ENCODE peak calls at places on chromosomes 2 and 18, in seven cellular contexts. B is kidney, M is fibroblast of the aortic adventitia, H is heart left ventricle, X is cardiac fibroblast, A is A549, W is dorsolateral prefrontal cortex. J is an unnamed sample.

GRCh38 chr2:36731941-36732700 is 35.6 kb downstream of the VIT start:
- DNase-seq in B (no peak), M (peak), H (no peak), X (no peak), A (no peak), W (no peak), J (no peak)

GRCh38 chr2:233470007-233470687 is 96.4 kb downstream of the USP40 start:
- DNase-seq in B (peak), M (peak), H (peak), X (peak), A (no peak), W (peak), J (no peak)

GRCh38 chr2:13745324-13745723 is 887.2 kb upstream of the LRATD1 start:
- DNase-seq in B (no peak), M (no peak), H (no peak), X (peak), A (no peak), W (no peak), J (no peak)

GRCh38 chr18:79454034-79454735 is 58.5 kb downstream of the NFATC1 start:
- DNase-seq in B (no peak), M (peak), H (peak), X (peak), A (no peak), W (no peak), J (no peak)

GRCh38 chr2:43405829-43406228 is 179.4 kb upstream of the ZFP36L2 start:
- DNase-seq in B (peak), M (no peak), H (no peak), X (no peak), A (no peak), W (no peak), J (no peak)

GRCh38 chr2:235614900-235615712 is 121.3 kb downstream of the AGAP1 start:
- DNase-seq in B (no peak), M (peak), H (peak), X (peak), A (no peak), W (peak), J (no peak)

GRCh38 chr2:144553379-144553778 is 33.5 kb upstream of the ZEB2 start:
- DNase-seq in B (no peak), M (peak), H (no peak), X (peak), A (no peak), W (no peak), J (no peak)

GRCh38 chr2:214079032-214079431 is 331.8 kb upstream of the VWC2L start:
- DNase-seq in B (no peak), M (no peak), H (no peak), X (no peak), A (no peak), W (no peak), J (no peak)

GRCh38 chr18:79930020-79930642 is 21.3 kb downstream of the SLC66A2 start:
- DNase-seq in B (no peak), M (peak), H (no peak), X (no peak), A (no peak), W (no peak), J (no peak)

GRCh38 chr18:36186461-36187137 is 698 bp upstream of the MOCOS start:
- DNase-seq in B (peak), M (peak), H (peak), X (peak), A (no peak), W (no peak), J (no peak)

GRCh38 chr2:218398437-218399390 is 954 bp upstream of the CTDSP1 start:
- DNase-seq in B (peak), M (peak), H (peak), X (peak), A (peak), W (no peak), J (no peak)

GRCh38 chr2:146544701-146545100 is 1300.1 kb upstream of the ACVR2A start:
- DNase-seq in B (no peak), M (no peak), H (no peak), X (no peak), A (no peak), W (no peak), J (no peak)

GRCh38 chr2:207258191-207258991 is 92.6 kb upstream of the KLF7 start:
- DNase-seq in B (peak), M (peak), H (peak), X (peak), A (peak), W (no peak), J (peak)

GRCh38 chr2:111184725-111185495 is 64.2 kb downstream of the BCL2L11 start:
- DNase-seq in B (no peak), M (peak), H (no peak), X (no peak), A (no peak), W (no peak), J (no peak)

GRCh38 chr2:3124921-3125760 is 252.5 kb downstream of the EIPR1 start:
- DNase-seq in B (peak), M (no peak), H (no peak), X (no peak), A (no peak), W (no peak), J (no peak)

GRCh38 chr2:3630631-3631030 is 27.4 kb upstream of the ALLC start:
- DNase-seq in B (peak), M (no peak), H (peak), X (no peak), A (no peak), W (no peak), J (no peak)

GRCh38 chr2:105802587-105802986 is 57.9 kb downstream of the NCK2 start:
- DNase-seq in B (no peak), M (no peak), H (no peak), X (peak), A (no peak), W (no peak), J (no peak)
- TF ChIP-seq CTCF in B (no peak), M (no peak), H (no peak), X (no peak), A (no peak), W (no peak), J (no peak)

DNA sequence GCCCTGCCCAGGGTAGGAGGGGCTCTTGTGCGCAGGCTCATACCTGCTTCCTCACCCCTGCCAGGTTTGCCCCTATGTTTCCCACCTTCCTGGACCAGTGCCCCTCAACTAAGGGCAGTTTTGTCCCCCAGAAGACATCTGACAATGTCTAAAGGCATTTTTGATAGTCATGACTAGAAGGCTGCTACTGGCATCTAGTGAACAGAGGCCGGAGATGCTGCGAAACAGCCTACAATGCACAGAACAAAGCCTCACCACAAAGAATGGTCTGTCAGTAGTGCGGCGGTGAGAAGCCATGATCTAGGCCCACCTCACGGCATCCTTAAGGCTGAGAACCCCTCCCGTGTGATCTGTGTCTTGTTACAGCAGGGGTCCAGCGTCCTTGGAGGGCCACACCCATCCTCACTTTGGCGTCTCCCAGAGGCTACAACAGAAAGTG is 96.0 kb downstream of the TMEM17 start:
- DNase-seq in B (no peak), M (peak), H (no peak), X (no peak), A (no peak), W (no peak), J (no peak)
- TF ChIP-seq CTCF in B (no peak), M (peak), H (peak), X (no peak), A (peak), W (peak), J (peak)

GRCh38 chr18:26181343-26181826 is 44.9 kb upstream of the TAF4B start:
- DNase-seq in B (no peak), M (no peak), H (no peak), X (no peak), A (no peak), W (no peak), J (no peak)

GRCh38 chr18:26190506-26190905 is 35.7 kb upstream of the TAF4B start:
- DNase-seq in B (no peak), M (no peak), H (no peak), X (no peak), A (no peak), W (no peak), J (no peak)

DNA sequence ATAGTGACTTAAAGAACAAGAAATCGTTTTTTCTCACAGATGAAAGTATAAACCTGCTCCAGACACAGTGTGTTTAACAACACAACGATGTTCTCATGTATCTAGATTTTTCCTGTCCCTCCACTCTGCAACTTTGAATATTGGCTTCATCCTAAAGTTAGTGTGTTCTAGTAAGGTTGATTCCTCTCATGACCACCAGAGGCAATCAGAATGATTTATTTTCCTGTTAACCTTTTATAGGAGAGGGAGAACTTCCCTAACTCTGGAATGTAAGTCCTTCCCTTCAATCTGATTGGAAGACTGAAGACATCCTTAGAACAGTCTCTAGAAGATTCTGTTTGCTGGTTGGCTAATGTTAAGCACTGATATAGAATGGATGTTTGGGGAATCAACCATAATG is 41.0 kb upstream of the TAF4B start:
- DNase-seq in B (no peak), M (peak), H (no peak), X (no peak), A (peak), W (no peak), J (no peak)
- TF ChIP-seq CTCF in B (no peak), M (peak), H (no peak), X (no peak), A (no peak), W (peak), J (no peak)

GRCh38 chr2:181317511-181317910 is 139.7 kb upstream of the ITGA4 start:
- DNase-seq in B (no peak), M (no peak), H (no peak), X (peak), A (no peak), W (no peak), J (no peak)
- TF ChIP-seq CTCF in B (no peak), M (no peak), H (no peak), X (no peak), A (no peak), W (no peak), J (no peak)

DNA sequence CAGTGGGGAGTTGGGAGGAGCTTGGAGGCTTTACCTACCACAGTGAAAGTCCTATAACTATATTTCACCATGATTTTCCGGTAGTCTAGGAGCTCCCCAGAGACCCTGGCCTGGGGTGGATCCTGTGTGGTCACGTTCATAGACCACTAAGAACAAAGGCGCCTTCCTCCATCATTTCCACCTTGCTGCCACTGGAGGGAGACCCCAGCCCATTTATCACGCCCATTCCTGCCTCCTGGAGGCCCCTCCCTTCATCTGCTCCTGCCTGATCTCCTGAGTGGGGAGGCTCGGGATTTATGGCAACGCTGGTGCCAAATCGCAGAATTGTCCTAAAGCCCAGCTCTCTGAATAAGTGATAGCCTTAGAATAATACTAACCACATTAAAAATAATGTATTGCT is 507.6 kb upstream of the SPHKAP start:
- DNase-seq in B (no peak), M (peak), H (no peak), X (peak), A (no peak), W (no peak), J (no peak)
- TF ChIP-seq CTCF in B (no peak), M (peak), H (no peak), X (peak), A (no peak), W (no peak), J (peak)

DNA sequence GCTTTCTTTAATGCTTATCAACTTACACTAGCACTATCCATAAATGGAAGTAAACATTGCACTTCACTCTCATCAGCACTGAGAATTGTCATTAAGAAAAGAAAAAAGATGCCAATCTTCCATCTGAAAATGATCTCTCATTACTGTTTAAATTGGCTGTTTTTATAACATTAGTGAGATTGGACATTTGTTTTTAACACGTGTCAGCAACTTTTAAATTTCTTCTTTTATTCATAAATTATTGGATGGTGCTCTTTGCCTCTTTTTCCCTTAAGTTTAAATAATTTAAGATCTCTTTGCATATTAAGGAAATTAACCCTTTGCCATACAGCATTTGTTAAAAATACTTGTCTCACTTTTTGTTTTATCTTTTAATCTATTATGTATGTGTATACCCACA is 146.5 kb upstream of the CHST9 start:
- DNase-seq in B (no peak), M (no peak), H (no peak), X (no peak), A (no peak), W (no peak), J (no peak)
- TF ChIP-seq CTCF in B (no peak), M (no peak), H (no peak), X (no peak), A (no peak), W (no peak), J (no peak)

GRCh38 chr2:26725516-26725810 is 32.9 kb downstream of the KCNK3 start:
- DNase-seq in B (peak), M (no peak), H (peak), X (no peak), A (no peak), W (no peak), J (no peak)

GRCh38 chr2:26729311-26729710 is 34.8 kb upstream of the SLC35F6 start:
- DNase-seq in B (peak), M (no peak), H (no peak), X (no peak), A (no peak), W (no peak), J (no peak)

GRCh38 chr2:26726229-26726628 is 33.7 kb downstream of the KCNK3 start:
- DNase-seq in B (peak), M (no peak), H (no peak), X (no peak), A (no peak), W (no peak), J (no peak)

GRCh38 chr2:26730549-26730948 is 33.5 kb upstream of the SLC35F6 start:
- DNase-seq in B (peak), M (no peak), H (no peak), X (no peak), A (no peak), W (no peak), J (no peak)

DNA sequence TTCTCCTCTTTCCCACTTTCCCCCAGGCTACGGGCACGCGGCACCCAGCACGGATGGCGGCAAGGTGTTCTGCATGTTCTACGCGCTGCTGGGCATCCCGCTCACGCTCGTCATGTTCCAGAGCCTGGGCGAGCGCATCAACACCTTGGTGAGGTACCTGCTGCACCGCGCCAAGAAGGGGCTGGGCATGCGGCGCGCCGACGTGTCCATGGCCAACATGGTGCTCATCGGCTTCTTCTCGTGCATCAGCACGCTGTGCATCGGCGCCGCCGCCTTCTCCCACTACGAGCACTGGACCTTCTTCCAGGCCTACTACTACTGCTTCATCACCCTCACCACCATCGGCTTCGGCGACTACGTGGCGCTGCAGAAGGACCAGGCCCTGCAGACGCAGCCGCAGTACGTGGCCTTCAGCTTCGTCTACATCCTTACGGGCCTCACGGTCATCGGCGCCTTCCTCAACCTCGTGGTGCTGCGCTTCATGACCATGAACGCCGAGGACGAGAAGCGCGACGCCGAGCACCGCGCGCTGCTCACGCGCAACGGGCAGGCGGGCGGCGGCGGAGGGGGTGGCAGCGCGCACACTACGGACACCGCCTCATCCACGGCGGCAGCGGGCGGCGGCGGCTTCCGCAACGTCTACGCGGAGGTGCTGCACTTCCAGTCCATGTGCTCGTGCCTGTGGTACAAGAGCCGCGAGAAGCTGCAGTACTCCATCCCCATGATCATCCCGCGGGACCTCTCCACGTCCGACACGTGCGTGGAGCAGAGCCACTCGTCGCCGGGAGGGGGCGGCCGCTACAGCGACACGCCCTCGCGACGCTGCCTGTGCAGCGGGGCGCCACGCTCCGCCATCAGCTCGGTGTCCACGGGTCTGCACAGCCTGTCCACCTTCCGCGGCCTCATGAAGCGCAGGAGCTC is 35.4 kb downstream of the KCNK3 start:
- DNase-seq in B (peak), M (no peak), H (no peak), X (peak), A (no peak), W (no peak), J (no peak)
- TF ChIP-seq CTCF in B (no peak), M (peak), H (peak), X (no peak), A (no peak), W (peak), J (no peak)

DNA sequence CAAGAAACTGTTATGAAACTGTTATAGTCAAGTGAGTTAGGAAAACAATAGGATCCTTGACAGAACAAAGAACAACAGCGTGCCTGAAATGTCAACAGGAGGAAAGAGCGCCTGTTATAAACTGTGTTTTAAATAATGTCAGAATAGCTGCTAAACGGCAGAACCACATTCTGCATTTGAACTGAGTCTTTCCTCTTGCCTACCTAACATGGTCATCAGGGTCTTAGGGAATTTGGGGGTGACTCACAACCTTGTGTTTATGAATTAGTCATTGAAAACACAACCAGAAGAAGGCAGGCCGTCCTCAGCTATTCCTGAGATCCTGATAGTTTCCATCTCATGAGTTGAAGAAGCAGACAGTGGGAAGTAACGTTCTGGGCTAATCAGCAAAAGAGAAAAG is 222.0 kb upstream of the FN1 start:
- DNase-seq in B (no peak), M (peak), H (no peak), X (peak), A (no peak), W (no peak), J (no peak)
- TF ChIP-seq CTCF in B (no peak), M (no peak), H (no peak), X (no peak), A (no peak), W (no peak), J (no peak)

DNA sequence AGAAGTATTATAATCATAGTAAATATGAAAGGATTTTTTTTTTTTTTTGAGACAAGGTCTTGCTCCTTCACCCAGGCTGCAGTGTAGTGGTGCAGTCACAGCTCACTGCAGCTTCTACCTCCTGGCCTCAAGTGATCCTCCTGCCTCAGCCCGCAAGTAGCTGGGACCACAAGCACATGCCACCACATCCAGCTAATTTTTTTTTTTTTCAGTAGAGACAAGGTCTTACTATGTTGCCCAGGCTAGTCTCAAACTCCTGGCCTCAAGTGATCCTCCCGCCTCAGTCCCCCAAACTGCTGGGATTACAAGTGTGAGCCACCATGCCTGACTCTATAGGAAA is 301.6 kb upstream of the STON1 start:
- DNase-seq in B (no peak), M (no peak), H (no peak), X (no peak), A (no peak), W (no peak), J (no peak)
- TF ChIP-seq CTCF in B (no peak), M (no peak), H (no peak), X (no peak), A (no peak), W (no peak), J (no peak)

DNA sequence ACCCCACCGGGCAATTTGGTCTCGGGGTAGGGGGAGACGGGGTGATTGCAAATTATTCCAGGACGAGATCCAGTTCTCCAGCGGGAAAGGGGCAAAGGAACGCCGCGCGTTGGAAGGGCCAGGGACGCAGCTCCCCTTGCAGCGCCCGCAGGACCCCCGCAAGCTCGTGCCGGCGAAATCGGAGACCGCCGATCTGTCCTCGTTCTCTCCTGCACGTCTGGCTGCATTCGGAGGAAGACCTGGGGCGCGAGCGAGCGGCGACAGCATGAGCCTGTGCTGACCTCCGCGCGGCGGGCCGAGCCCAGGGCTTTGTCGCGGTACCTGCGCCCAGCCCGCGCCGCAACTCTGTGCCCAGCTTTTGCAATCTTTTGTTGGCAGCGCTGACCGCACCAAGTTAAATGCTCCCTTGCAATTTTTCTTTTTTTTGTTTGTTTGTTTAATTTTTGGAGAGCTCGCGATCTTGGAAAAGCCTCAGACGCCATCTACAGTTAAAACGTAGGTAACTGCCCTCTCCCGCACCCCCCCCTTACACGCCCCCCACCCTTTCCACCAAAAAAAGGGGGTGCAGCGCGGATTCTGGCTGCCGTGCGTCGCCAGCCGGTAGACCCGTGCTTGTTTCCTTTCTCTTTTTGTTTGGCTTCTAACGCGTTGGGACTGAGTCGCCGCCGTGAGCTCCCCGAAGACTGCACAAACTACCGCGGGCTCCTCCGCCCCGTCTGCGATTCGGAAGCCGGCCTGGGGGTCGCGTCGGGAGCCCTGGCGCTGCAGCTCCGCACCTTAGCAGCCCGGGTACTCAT is 653 bp downstream of the TRIB2 start:
- DNase-seq in B (peak), M (peak), H (peak), X (peak), A (peak), W (peak), J (no peak)
- TF ChIP-seq CTCF in B (peak), M (peak), H (peak), X (peak), A (peak), W (peak), J (no peak)

J was measured in D721Med.